ENCODE peak calls at places on chromosomes 4 and X, in nine cellular contexts. E, R, D, G, T, C, K, L and N are unnamed samples.
A peak's percentile ranks its signal among the peaks of the same experiment; 100 is the strongest.

GRCh38 chrX:135688137-135688536 is 25.3 kb upstream of the CT45A1 start:
- DNase-seq in E (no peak), R (no peak), D (no peak), G (no peak), T (no peak), C (no peak), K (no peak), L (peak; percentile 7), N (no peak)

GRCh38 chrX:32489125-32489524 is 722.2 kb downstream of the DMD start:
- DNase-seq in E (no peak), R (no peak), D (no peak), G (no peak), T (no peak), C (no peak), K (no peak), L (no peak), N (no peak)

GRCh38 chr4:110216079-110216478 is 17.7 kb upstream of the ELOVL6 start:
- DNase-seq in E (no peak), R (no peak), D (peak; percentile 24), G (no peak), T (peak; percentile 32), C (peak; percentile 5), K (no peak), L (no peak), N (no peak)

GRCh38 chr4:51909236-51909703 is 66.3 kb downstream of the DCUN1D4 start:
- DNase-seq in E (no peak), R (no peak), D (no peak), G (no peak), T (no peak), C (no peak), K (peak; percentile 76), L (no peak), N (no peak)

GRCh38 chr4:55393461-55394320 is 2.1 kb upstream of the TMEM165 start:
- DNase-seq in E (peak; percentile 71), R (no peak), D (peak; percentile 62), G (no peak), T (no peak), C (no peak), K (no peak), L (peak; percentile 20), N (no peak)

GRCh38 chrX:14362731-14363130 is 166.6 kb upstream of the GLRA2 start:
- DNase-seq in E (no peak), R (no peak), D (peak; percentile 33), G (no peak), T (no peak), C (peak; percentile 0), K (no peak), L (no peak), N (no peak)

GRCh38 chr4:110904435-110905050 is 281.7 kb upstream of the PITX2 start:
- DNase-seq in E (no peak), R (no peak), D (no peak), G (no peak), T (no peak), C (no peak), K (no peak), L (no peak), N (no peak)

GRCh38 chr4:41364871-41365270 is 108.1 kb downstream of the UCHL1 start:
- DNase-seq in E (no peak), R (no peak), D (no peak), G (no peak), T (no peak), C (no peak), K (no peak), L (no peak), N (no peak)

GRCh38 chr4:74203467-74203866 is 45.5 kb downstream of the MTHFD2L start:
- DNase-seq in E (no peak), R (no peak), D (no peak), G (no peak), T (no peak), C (peak; percentile 27), K (no peak), L (no peak), N (no peak)

GRCh38 chrX:82711432-82711831 is 796.7 kb upstream of the POU3F4 start:
- DNase-seq in E (no peak), R (no peak), D (no peak), G (no peak), T (no peak), C (no peak), K (no peak), L (no peak), N (no peak)

GRCh38 chr4:155906554-155907247 is 3.2 kb downstream of the TDO2 start:
- DNase-seq in E (no peak), R (no peak), D (peak; percentile 98), G (no peak), T (peak; percentile 98), C (peak; percentile 97), K (peak; percentile 11), L (no peak), N (no peak)

DNA sequence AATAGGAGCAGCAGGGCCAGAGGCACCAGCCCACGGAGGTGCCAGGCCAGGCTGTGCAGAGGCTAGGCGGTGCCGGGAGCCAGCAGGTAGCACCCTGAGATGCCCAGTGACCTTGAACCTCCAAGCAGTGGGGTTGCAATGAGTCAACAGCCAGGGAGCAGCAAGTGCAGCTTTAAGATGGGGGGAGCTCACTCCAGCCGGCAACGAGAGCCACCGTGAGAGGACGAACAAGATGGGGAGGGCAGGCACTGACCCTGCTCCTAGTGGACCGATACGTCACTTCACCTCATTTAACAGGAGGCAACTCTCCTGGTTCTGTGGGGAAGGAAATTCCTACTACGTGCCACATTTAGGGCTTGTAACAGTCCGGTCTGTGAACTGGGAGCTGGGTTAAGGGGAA is 4.8 kb downstream of the LETM1 start:
- DNase-seq in E (no peak), R (no peak), D (no peak), G (no peak), T (no peak), C (no peak), K (no peak), L (no peak), N (no peak)
- TF ChIP-seq CTCF in E (no peak), R (no peak), D (no peak), G (no peak), T (no peak), C (no peak), K (no peak), L (no peak), N (no peak)

GRCh38 chr4:11722218-11722617 is 293.5 kb upstream of the HS3ST1 start:
- DNase-seq in E (no peak), R (no peak), D (no peak), G (no peak), T (no peak), C (no peak), K (no peak), L (no peak), N (no peak)

GRCh38 chr4:11724731-11725130 is 296.0 kb upstream of the HS3ST1 start:
- DNase-seq in E (no peak), R (no peak), D (peak; percentile 41), G (no peak), T (peak; percentile 28), C (peak; percentile 52), K (no peak), L (no peak), N (no peak)

GRCh38 chr4:11719879-11720278 is 291.2 kb upstream of the HS3ST1 start:
- DNase-seq in E (no peak), R (no peak), D (no peak), G (no peak), T (no peak), C (no peak), K (no peak), L (no peak), N (no peak)

GRCh38 chr4:11715753-11716521 is 287.2 kb upstream of the HS3ST1 start:
- DNase-seq in E (no peak), R (no peak), D (no peak), G (no peak), T (no peak), C (no peak), K (no peak), L (no peak), N (no peak)

DNA sequence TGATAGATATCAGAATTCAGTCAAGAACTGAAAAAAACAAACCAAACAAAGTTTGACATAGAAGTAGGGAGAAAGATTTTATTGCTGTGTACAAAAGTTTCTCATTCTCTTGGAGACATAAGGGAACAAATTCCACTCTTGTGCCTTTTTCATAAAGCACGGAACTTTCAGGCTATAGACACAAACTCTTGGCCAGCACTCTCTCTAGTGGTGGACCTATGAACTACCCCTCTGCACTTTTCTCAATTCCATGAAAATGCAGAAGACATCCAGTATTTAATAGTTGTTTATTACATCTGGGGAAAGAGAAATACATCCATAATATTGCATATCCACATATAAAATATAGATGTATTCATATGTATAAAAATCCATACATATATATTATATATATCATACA is 291.6 kb upstream of the HS3ST1 start:
- DNase-seq in E (no peak), R (no peak), D (peak; percentile 54), G (peak; percentile 4), T (peak; percentile 73), C (peak; percentile 78), K (no peak), L (peak; percentile 42), N (no peak)
- TF ChIP-seq CTCF in E (peak; percentile 44), R (peak; percentile 17), D (peak; percentile 71), G (no peak), T (peak; percentile 84), C (peak; percentile 96), K (peak; percentile 38), L (peak; percentile 70), N (peak; percentile 86)

GRCh38 chrX:151680805-151681204 is 14.5 kb upstream of the PRRG3 start:
- DNase-seq in E (peak; percentile 44), R (peak; percentile 29), D (peak; percentile 10), G (peak; percentile 49), T (peak; percentile 25), C (peak; percentile 12), K (peak; percentile 29), L (peak; percentile 60), N (no peak)
- TF ChIP-seq CTCF in E (peak; percentile 71), R (no peak), D (peak; percentile 39), G (peak; percentile 70), T (peak; percentile 44), C (peak; percentile 30), K (peak; percentile 59), L (peak; percentile 56), N (peak; percentile 65)

GRCh38 chr4:92014060-92014459 is 289.7 kb upstream of the GRID2 start:
- DNase-seq in E (no peak), R (no peak), D (no peak), G (no peak), T (peak; percentile 44), C (peak; percentile 6), K (no peak), L (peak; percentile 29), N (no peak)

GRCh38 chr4:92012899-92013867 is 290.6 kb upstream of the GRID2 start:
- DNase-seq in E (no peak), R (no peak), D (no peak), G (no peak), T (peak; percentile 8), C (no peak), K (peak; percentile 77), L (peak; percentile 10), N (no peak)
- TF ChIP-seq CTCF in E (peak; percentile 21), R (no peak), D (no peak), G (no peak), T (peak; percentile 18), C (peak; percentile 0), K (peak; percentile 50), L (peak; percentile 7), N (no peak)

GRCh38 chr4:153763404-153763803 is 3.6 kb upstream of the RNF175 start:
- DNase-seq in E (peak; percentile 8), R (no peak), D (peak; percentile 27), G (no peak), T (no peak), C (no peak), K (no peak), L (peak; percentile 53), N (no peak)
- TF ChIP-seq CTCF in E (peak; percentile 75), R (no peak), D (peak; percentile 17), G (peak; percentile 34), T (peak; percentile 25), C (peak; percentile 11), K (no peak), L (peak; percentile 25), N (peak; percentile 61)